ENCODE peak calls at places on chromosomes 11 and 22, in ten cellular contexts. W is activated naive CD4-positive, alpha-beta T cell; E is H9; L is HuH-7.5; I is smooth muscle cell of the brain vasculature; Q is T-cell; B is NCI-H510A treated with DMSO at 0.1 percent for 48 hours; U is cerebellum; X is ACHN; H is AG20443. K is an unnamed sample.

GRCh38 chr11:114964676-114965214 is 286.4 kb downstream of the NXPE2 start:
- DNase-seq in W (no peak), I (no peak), E (no peak), Q (no peak), H (no peak), X (no peak), L (no peak), B (no peak), U (no peak), K (no peak)

GRCh38 chr11:58451585-58451984 is 9.5 kb upstream of the OR5B12 start:
- DNase-seq in Q (no peak), E (no peak), B (no peak), H (no peak), W (no peak), X (no peak), U (no peak), I (no peak), L (no peak), K (no peak)

GRCh38 chr11:9206496-9206895 is 58.7 kb downstream of the DENND5A start:
- DNase-seq in X (peak; percentile 6), U (no peak), Q (no peak), E (no peak), H (peak; percentile 67), W (no peak), I (no peak), B (no peak), L (no peak), K (no peak)

GRCh38 chr11:126918556-126918955 is 82.0 kb downstream of the KIRREL3 start:
- DNase-seq in U (no peak), E (no peak), B (no peak), Q (no peak), X (peak; percentile 41), H (no peak), W (no peak), L (no peak), I (no peak), K (peak; percentile 1)

GRCh38 chr11:77819921-77820564 is 479 bp downstream of the RSF1 start:
- DNase-seq in H (peak; percentile 35), E (peak; percentile 77), I (no peak), W (peak; percentile 22), L (peak; percentile 9), X (peak; percentile 41), Q (no peak), U (peak; percentile 34), B (no peak), K (no peak)

GRCh38 chr11:87173185-87174039 is 135.7 kb downstream of the TMEM135 start:
- DNase-seq in U (no peak), L (no peak), B (peak; percentile 54), Q (no peak), X (peak; percentile 19), H (peak; percentile 54), I (no peak), E (no peak), W (no peak), K (peak; percentile 31)

GRCh38 chr11:70729949-70730348 is 331.6 kb downstream of the CTTN start:
- DNase-seq in B (peak; percentile 63), W (no peak), H (no peak), L (no peak), U (no peak), E (no peak), Q (no peak), I (no peak), X (no peak), K (no peak)

GRCh38 chr22:36701941-36702640 is 1.5 kb downstream of the CACNG2 start:
- DNase-seq in Q (no peak), H (no peak), L (no peak), I (no peak), W (no peak), X (no peak), E (no peak), B (no peak), U (peak; percentile 56), K (no peak)

GRCh38 chr11:46827995-46828394 is 18.1 kb downstream of the CKAP5 start:
- DNase-seq in B (no peak), W (no peak), E (no peak), L (no peak), H (no peak), Q (no peak), I (no peak), U (no peak), X (no peak), K (no peak)

GRCh38 chr11:130246719-130247118 is 68.0 kb downstream of the ZBTB44 start:
- DNase-seq in U (no peak), X (no peak), Q (no peak), H (peak; percentile 17), I (no peak), W (no peak), E (no peak), B (no peak), L (no peak), K (no peak)

GRCh38 chr11:27464155-27464759 is 8.3 kb downstream of the LGR4 start:
- DNase-seq in B (no peak), X (peak; percentile 52), E (no peak), L (no peak), H (no peak), U (no peak), I (no peak), W (no peak), Q (no peak), K (peak; percentile 67)

GRCh38 chr11:45982656-45983470 is 60.4 kb downstream of the LARGE2 start:
- DNase-seq in L (no peak), I (no peak), H (peak; percentile 78), E (peak; percentile 87), X (peak; percentile 37), W (no peak), B (no peak), U (peak; percentile 80), Q (no peak), K (peak; percentile 7)

GRCh38 chr11:69041516-69041915 is 7.2 kb upstream of the TPCN2 start:
- DNase-seq in I (no peak), X (no peak), E (no peak), H (no peak), L (no peak), W (no peak), B (no peak), Q (no peak), U (no peak), K (no peak)

GRCh38 chr22:20248461-20248959 is 19.6 kb downstream of the RTN4R start:
- DNase-seq in L (no peak), W (no peak), B (no peak), U (no peak), X (no peak), I (no peak), E (no peak), H (no peak), Q (no peak), K (no peak)

GRCh38 chr11:87454246-87454645 is 416.5 kb downstream of the TMEM135 start:
- DNase-seq in Q (no peak), H (no peak), U (no peak), W (no peak), E (no peak), L (no peak), B (no peak), I (no peak), X (no peak), K (no peak)

GRCh38 chr22:23509571-23510302 is 70.4 kb downstream of the IGLL1 start:
- DNase-seq in L (no peak), E (no peak), H (no peak), Q (no peak), B (peak; percentile 67), X (no peak), U (no peak), W (no peak), I (peak; percentile 89), K (no peak)

GRCh38 chr11:44246726-44247125 is 63.2 kb downstream of the ALX4 start:
- DNase-seq in X (no peak), H (peak; percentile 72), B (no peak), E (no peak), U (no peak), L (no peak), Q (no peak), W (no peak), I (no peak), K (no peak)

GRCh38 chr11:16153951-16154350 is 202.4 kb downstream of the SOX6 start:
- DNase-seq in L (no peak), H (no peak), X (no peak), B (no peak), U (no peak), E (no peak), W (no peak), I (no peak), Q (no peak), K (no peak)